ENCODE peak calls at places on chromosome 14, in five cellular contexts. One of them, this sample, is unnamed.

GRCh38 chr14:34633697-34634096 is 3.7 kb upstream of the SNX6 start:
- DNase-seq in A549: no peak
- DNase-seq in HCT116: no peak
- DNase-seq in K562: no peak
- DNase-seq in Panc1: no peak
- DNase-seq in this sample: no peak

GRCh38 chr14:77184396-77185092 is 2.9 kb downstream of the TMEM63C start:
- DNase-seq in A549: no peak
- DNase-seq in HCT116: no peak
- DNase-seq in K562: no peak
- DNase-seq in Panc1: no peak
- DNase-seq in this sample: no peak

GRCh38 chr14:90698379-90698869 is 117.8 kb downstream of the TTC7B start:
- DNase-seq in A549: no peak
- DNase-seq in HCT116: no peak
- DNase-seq in K562: no peak
- DNase-seq in Panc1: no peak
- DNase-seq in this sample: no peak

GRCh38 chr14:94638961-94639817 is 27.0 kb downstream of the SERPINA3 start:
- DNase-seq in A549: no peak
- DNase-seq in HCT116: no peak
- DNase-seq in K562: no peak
- DNase-seq in Panc1: no peak
- DNase-seq in this sample: no peak

GRCh38 chr14:35347323-35348043 is 55.3 kb downstream of the PSMA6 start:
- DNase-seq in A549: no peak
- DNase-seq in HCT116: no peak
- DNase-seq in K562: no peak
- DNase-seq in Panc1: no peak
- DNase-seq in this sample: peak

GRCh38 chr14:71380271-71380670 is 473.0 kb downstream of the PCNX1 start:
- DNase-seq in A549: no peak
- DNase-seq in HCT116: no peak
- DNase-seq in K562: no peak
- DNase-seq in Panc1: no peak
- DNase-seq in this sample: peak

GRCh38 chr14:54322668-54323380 is 74.0 kb upstream of the CDKN3 start:
- DNase-seq in A549: no peak
- DNase-seq in HCT116: no peak
- DNase-seq in K562: no peak
- DNase-seq in Panc1: no peak
- DNase-seq in this sample: no peak

GRCh38 chr14:21057803-21058675 is at the start of gene RNASE8:
- DNase-seq in A549: no peak
- DNase-seq in HCT116: no peak
- DNase-seq in K562: no peak
- DNase-seq in Panc1: no peak
- DNase-seq in this sample: no peak

GRCh38 chr14:104424406-104425072 is 155.0 kb upstream of the C14orf180 start:
- DNase-seq in A549: no peak
- DNase-seq in HCT116: no peak
- DNase-seq in K562: no peak
- DNase-seq in Panc1: no peak
- DNase-seq in this sample: no peak

GRCh38 chr14:70894868-70895267 is 12.4 kb upstream of the PCNX1 start:
- DNase-seq in A549: no peak
- DNase-seq in HCT116: no peak
- DNase-seq in K562: no peak
- DNase-seq in Panc1: no peak
- DNase-seq in this sample: no peak

GRCh38 chr14:104130974-104131651 is 7.3 kb upstream of the KIF26A start:
- DNase-seq in A549: peak
- DNase-seq in HCT116: no peak
- DNase-seq in K562: no peak
- DNase-seq in Panc1: no peak
- DNase-seq in this sample: peak

GRCh38 chr14:33934043-33934750 is 16.7 kb downstream of the EGLN3 start:
- DNase-seq in A549: no peak
- DNase-seq in HCT116: no peak
- DNase-seq in K562: no peak
- DNase-seq in Panc1: no peak
- DNase-seq in this sample: no peak

GRCh38 chr14:93115069-93115919 is 431 bp downstream of the ITPK1 start:
- DNase-seq in A549: peak
- DNase-seq in HCT116: peak
- DNase-seq in K562: peak
- DNase-seq in Panc1: no peak
- DNase-seq in this sample: peak

GRCh38 chr14:91040545-91040944 is 19.9 kb downstream of the RPS6KA5 start:
- DNase-seq in A549: no peak
- DNase-seq in HCT116: no peak
- DNase-seq in K562: no peak
- DNase-seq in Panc1: no peak
- DNase-seq in this sample: no peak

GRCh38 chr14:76117789-76118188 is 33.9 kb upstream of the GPATCH2L start:
- DNase-seq in A549: no peak
- DNase-seq in HCT116: no peak
- DNase-seq in K562: no peak
- DNase-seq in Panc1: no peak
- DNase-seq in this sample: no peak

GRCh38 chr14:69657961-69658360 is 46.6 kb downstream of the SUSD6 start:
- DNase-seq in A549: no peak
- DNase-seq in HCT116: no peak
- DNase-seq in K562: no peak
- DNase-seq in Panc1: no peak
- DNase-seq in this sample: peak

GRCh38 chr14:103551338-103551762 is 11.1 kb downstream of the BAG5 start:
- DNase-seq in A549: no peak
- DNase-seq in HCT116: no peak
- DNase-seq in K562: no peak
- DNase-seq in Panc1: no peak
- DNase-seq in this sample: no peak

GRCh38 chr14:68632591-68632895 is 160.3 kb downstream of the ZFP36L1 start:
- DNase-seq in A549: no peak
- DNase-seq in HCT116: no peak
- DNase-seq in K562: no peak
- DNase-seq in Panc1: no peak
- DNase-seq in this sample: no peak

GRCh38 chr14:37824936-37825698 is 229.7 kb downstream of the TTC6 start:
- DNase-seq in A549: no peak
- DNase-seq in HCT116: no peak
- DNase-seq in K562: no peak
- DNase-seq in Panc1: no peak
- DNase-seq in this sample: no peak

GRCh38 chr14:33126433-33126832 is 187.8 kb downstream of the NPAS3 start:
- DNase-seq in A549: no peak
- DNase-seq in HCT116: no peak
- DNase-seq in K562: no peak
- DNase-seq in Panc1: no peak
- DNase-seq in this sample: no peak

GRCh38 chr14:80216818-80217217 is 5.5 kb upstream of the DIO2 start:
- DNase-seq in A549: no peak
- DNase-seq in HCT116: no peak
- DNase-seq in K562: no peak
- DNase-seq in Panc1: no peak
- DNase-seq in this sample: no peak

GRCh38 chr14:55600784-55601561 is 21.0 kb downstream of the KTN1 start:
- DNase-seq in A549: no peak
- DNase-seq in HCT116: no peak
- DNase-seq in K562: no peak
- DNase-seq in Panc1: no peak
- DNase-seq in this sample: no peak

GRCh38 chr14:31568151-31568550 is 6.9 kb downstream of the NUBPL start:
- DNase-seq in A549: no peak
- DNase-seq in HCT116: no peak
- DNase-seq in K562: no peak
- DNase-seq in Panc1: no peak
- DNase-seq in this sample: no peak

GRCh38 chr14:78152246-78153068 is 17.7 kb upstream of the NRXN3 start:
- DNase-seq in A549: no peak
- DNase-seq in HCT116: no peak
- DNase-seq in K562: no peak
- DNase-seq in Panc1: no peak
- DNase-seq in this sample: no peak

GRCh38 chr14:24911324-24912095 is 138.4 kb downstream of the STXBP6 start:
- DNase-seq in A549: no peak
- DNase-seq in HCT116: no peak
- DNase-seq in K562: no peak
- DNase-seq in Panc1: no peak
- DNase-seq in this sample: no peak

GRCh38 chr14:81348086-81348485 is 52.0 kb downstream of the STON2 start:
- DNase-seq in A549: no peak
- DNase-seq in HCT116: no peak
- DNase-seq in K562: no peak
- DNase-seq in Panc1: no peak
- DNase-seq in this sample: no peak

GRCh38 chr14:91095178-91095577 is 18.7 kb upstream of the DGLUCY start:
- DNase-seq in A549: no peak
- DNase-seq in HCT116: no peak
- DNase-seq in K562: no peak
- DNase-seq in Panc1: no peak
- DNase-seq in this sample: no peak

GRCh38 chr14:99176156-99176945 is 95.6 kb downstream of the BCL11B start:
- DNase-seq in A549: no peak
- DNase-seq in HCT116: no peak
- DNase-seq in K562: no peak
- DNase-seq in Panc1: no peak
- DNase-seq in this sample: peak
- TF ChIP-seq REST in A549: no peak
- TF ChIP-seq REST in HCT116: no peak
- TF ChIP-seq REST in K562: no peak
- TF ChIP-seq REST in Panc1: no peak
- TF ChIP-seq REST in this sample: no peak

DNA sequence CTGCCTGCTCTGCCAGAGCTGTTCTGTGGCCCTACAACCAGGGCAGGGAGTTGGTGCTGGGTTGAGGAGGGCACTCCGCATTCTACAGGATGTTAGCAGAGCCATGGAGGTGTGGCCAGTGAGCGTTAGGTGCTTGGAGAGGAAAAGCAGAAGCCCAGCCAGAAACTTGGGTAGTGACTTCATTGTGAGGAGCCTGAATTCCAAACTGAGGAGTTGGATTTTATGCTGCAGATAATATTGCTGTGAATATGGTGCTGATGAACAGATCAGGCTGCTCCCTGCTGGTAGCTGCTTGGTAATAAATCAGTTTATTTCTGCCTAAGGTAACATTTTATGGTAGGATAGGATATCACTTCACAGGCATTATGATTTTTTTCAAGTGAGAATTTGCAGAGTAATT is 7.1 kb upstream of the CCDC175 start:
- DNase-seq in A549: no peak
- DNase-seq in HCT116: no peak
- DNase-seq in K562: no peak
- DNase-seq in Panc1: no peak
- DNase-seq in this sample: peak
- TF ChIP-seq REST in A549: no peak
- TF ChIP-seq REST in HCT116: no peak
- TF ChIP-seq REST in K562: no peak
- TF ChIP-seq REST in Panc1: no peak
- TF ChIP-seq REST in this sample: no peak

GRCh38 chr14:67514203-67514607 is 18.9 kb upstream of the PLEKHH1 start:
- DNase-seq in A549: no peak
- DNase-seq in HCT116: no peak
- DNase-seq in K562: no peak
- DNase-seq in Panc1: no peak
- DNase-seq in this sample: peak

GRCh38 chr14:67516679-67517078 is 16.4 kb upstream of the PLEKHH1 start:
- DNase-seq in A549: no peak
- DNase-seq in HCT116: no peak
- DNase-seq in K562: no peak
- DNase-seq in Panc1: no peak
- DNase-seq in this sample: no peak

GRCh38 chr14:67514650-67515385 is 18.3 kb upstream of the PLEKHH1 start:
- DNase-seq in A549: peak
- DNase-seq in HCT116: no peak
- DNase-seq in K562: peak
- DNase-seq in Panc1: no peak
- DNase-seq in this sample: peak

GRCh38 chr14:67517083-67517482 is 16.0 kb upstream of the PLEKHH1 start:
- DNase-seq in A549: no peak
- DNase-seq in HCT116: no peak
- DNase-seq in K562: no peak
- DNase-seq in Panc1: no peak
- DNase-seq in this sample: peak

DNA sequence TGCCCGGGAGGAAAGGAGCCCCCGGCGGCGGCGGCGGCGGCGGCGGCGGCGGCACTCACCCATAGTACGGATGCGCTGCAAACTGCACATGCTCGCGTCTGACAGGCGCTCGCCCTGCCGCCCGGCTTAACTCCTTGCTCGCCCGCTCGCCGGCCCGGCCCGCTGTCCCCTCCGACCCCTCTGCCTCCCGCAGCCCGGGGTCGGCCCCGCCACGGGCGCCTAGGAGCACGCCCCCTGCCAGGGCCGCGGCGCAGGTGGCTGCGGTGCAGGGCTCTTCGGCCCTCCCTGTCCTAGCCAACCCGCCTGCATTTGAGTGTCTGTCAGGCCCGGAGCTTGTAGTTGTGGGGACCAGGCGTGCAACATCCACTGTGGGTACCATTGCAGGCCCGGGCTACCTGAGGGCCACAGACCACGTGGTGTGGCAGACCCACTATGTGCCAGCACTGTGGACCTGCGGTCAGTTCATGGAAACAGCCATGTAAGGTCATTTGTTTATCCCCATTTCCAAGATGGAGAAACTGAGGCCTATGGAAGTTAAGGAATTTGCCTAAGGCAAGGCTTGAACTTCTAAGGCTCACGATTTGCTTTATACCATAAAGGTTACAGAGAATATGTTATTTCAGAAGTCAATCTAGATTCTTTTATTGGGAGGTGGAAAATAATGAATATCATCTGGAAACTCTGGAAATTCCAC is 17.6 kb upstream of the PLEKHH1 start:
- DNase-seq in A549: peak
- DNase-seq in HCT116: no peak
- DNase-seq in K562: no peak
- DNase-seq in Panc1: no peak
- DNase-seq in this sample: peak
- TF ChIP-seq REST in A549: no peak
- TF ChIP-seq REST in HCT116: no peak
- TF ChIP-seq REST in K562: no peak
- TF ChIP-seq REST in Panc1: no peak
- TF ChIP-seq REST in this sample: no peak

GRCh38 chr14:74933925-74934435 is 10.9 kb upstream of the RPS6KL1 start:
- DNase-seq in A549: no peak
- DNase-seq in HCT116: no peak
- DNase-seq in K562: no peak
- DNase-seq in Panc1: no peak
- DNase-seq in this sample: no peak

GRCh38 chr14:74935340-74935640 is 12.2 kb upstream of the RPS6KL1 start:
- DNase-seq in A549: no peak
- DNase-seq in HCT116: no peak
- DNase-seq in K562: no peak
- DNase-seq in Panc1: no peak
- DNase-seq in this sample: no peak

GRCh38 chr14:74932401-74932901 is 9.4 kb upstream of the RPS6KL1 start:
- DNase-seq in A549: no peak
- DNase-seq in HCT116: no peak
- DNase-seq in K562: no peak
- DNase-seq in Panc1: no peak
- DNase-seq in this sample: no peak

GRCh38 chr14:74936151-74936550 is 13.1 kb upstream of the RPS6KL1 start:
- DNase-seq in A549: no peak
- DNase-seq in HCT116: no peak
- DNase-seq in K562: no peak
- DNase-seq in Panc1: no peak
- DNase-seq in this sample: no peak

GRCh38 chr14:74934476-74935339 is 11.6 kb upstream of the RPS6KL1 start:
- DNase-seq in A549: no peak
- DNase-seq in HCT116: no peak
- DNase-seq in K562: no peak
- DNase-seq in Panc1: no peak
- DNase-seq in this sample: peak
- TF ChIP-seq REST in A549: no peak
- TF ChIP-seq REST in HCT116: no peak
- TF ChIP-seq REST in K562: no peak
- TF ChIP-seq REST in Panc1: no peak
- TF ChIP-seq REST in this sample: no peak

This sample was measured in GM23338.